ENCODE peak calls at places on chromosome 5, in five cellular contexts. O, L, Z, X and Q are unnamed samples.

GRCh38 chr5:138461343-138462125 is 3.7 kb upstream of the EGR1 start:
- DNase-seq in O (no peak), Z (no peak), L (peak), X (peak), Q (no peak)

GRCh38 chr5:28214292-28214691 is 1175.9 kb upstream of the CDH9 start:
- DNase-seq in L (no peak), X (no peak), Z (no peak), O (no peak), Q (no peak)

GRCh38 chr5:180143656-180144364 is 65.2 kb downstream of the RASGEF1C start:
- DNase-seq in Z (no peak), X (no peak), O (no peak), L (no peak), Q (no peak)

GRCh38 chr5:10674582-10674981 is 86.5 kb downstream of the DAP start:
- DNase-seq in X (no peak), Z (no peak), O (no peak), L (no peak), Q (no peak)

GRCh38 chr5:78927657-78928282 is 57.3 kb downstream of the ARSB start:
- DNase-seq in L (no peak), Z (peak), O (no peak), X (no peak), Q (peak)

GRCh38 chr5:90871356-90871755 is 312.8 kb downstream of the ADGRV1 start:
- DNase-seq in O (no peak), X (no peak), Z (no peak), L (no peak), Q (no peak)

GRCh38 chr5:177458912-177459350 is 12.3 kb downstream of the PRR7 start:
- DNase-seq in X (no peak), L (no peak), O (no peak), Z (no peak), Q (no peak)

GRCh38 chr5:52801329-52801728 is 13.6 kb downstream of the ITGA1 start:
- DNase-seq in O (no peak), L (no peak), Z (no peak), X (no peak), Q (no peak)

GRCh38 chr5:132289097-132289496 is 5.1 kb upstream of the SLC22A4 start:
- DNase-seq in L (no peak), O (no peak), X (no peak), Z (no peak), Q (no peak)

GRCh38 chr5:90293931-90294330 is 115.6 kb downstream of the CETN3 start:
- DNase-seq in L (no peak), X (no peak), Z (peak), O (no peak), Q (no peak)

GRCh38 chr5:134794136-134794535 is 35.6 kb downstream of the DDX46 start:
- DNase-seq in O (no peak), X (no peak), L (no peak), Z (no peak), Q (no peak)

GRCh38 chr5:81214848-81215247 is 18.3 kb upstream of the CKMT2 start:
- DNase-seq in O (no peak), X (no peak), L (no peak), Z (no peak), Q (no peak)